ENCODE peak calls at places on chromosome X, in five cellular contexts. B, R, D, J and A are unnamed samples.
A peak's percentile ranks its signal among the peaks of the same experiment; 100 is the strongest.

GRCh38 chrX:21741378-21741777 is 16.5 kb downstream of the SMPX start:
- DNase-seq in B (no peak), J (no peak), D (no peak), R (no peak), A (no peak)

GRCh38 chrX:19728915-19729314 is 158.5 kb downstream of the SH3KBP1 start:
- DNase-seq in B (no peak), D (no peak), R (no peak), J (no peak), A (no peak)

GRCh38 chrX:45198706-45199105 is 2.0 kb downstream of the DIPK2B start:
- DNase-seq in B (no peak), D (no peak), R (no peak), J (no peak), A (no peak)

GRCh38 chrX:50903387-50904027 is 7.0 kb upstream of the BMP15 start:
- DNase-seq in R (no peak), J (peak; percentile 81), D (no peak), B (no peak), A (no peak)

GRCh38 chrX:29662101-29662500 is 553.3 kb upstream of the MAGEB2 start:
- DNase-seq in B (no peak), R (no peak), J (peak; percentile 61), D (no peak), A (no peak)

GRCh38 chrX:54921427-54922021 is 900 bp downstream of the TRO start:
- DNase-seq in J (no peak), D (peak; percentile 47), B (peak; percentile 51), R (no peak), A (peak; percentile 36)

GRCh38 chrX:37998586-37999267 is 7.6 kb upstream of the SYTL5 start:
- DNase-seq in J (no peak), B (peak; percentile 14), D (no peak), R (no peak), A (no peak)

GRCh38 chrX:51569561-51569960 is 49.2 kb downstream of the CENPVL3 start:
- DNase-seq in J (no peak), R (no peak), D (no peak), B (no peak), A (no peak)

GRCh38 chrX:109475174-109475891 is 6.6 kb downstream of the GUCY2F start:
- DNase-seq in R (no peak), B (peak; percentile 20), D (no peak), J (peak; percentile 55), A (no peak)

GRCh38 chrX:53481816-53482485 is 47.8 kb upstream of the HSD17B10 start:
- DNase-seq in R (peak; percentile 5), D (peak; percentile 66), J (peak; percentile 71), B (peak; percentile 27), A (peak; percentile 10)

GRCh38 chrX:150536455-150537116 is 31.8 kb upstream of the MTM1 start:
- DNase-seq in R (no peak), D (no peak), J (peak; percentile 25), B (no peak), A (no peak)

GRCh38 chrX:123731987-123732678 is 719 bp downstream of the THOC2 start:
- DNase-seq in D (peak; percentile 16), B (no peak), J (peak; percentile 52), R (no peak), A (no peak)

GRCh38 chrX:7552758-7553157 is 290.2 kb upstream of the VCX start:
- DNase-seq in R (no peak), J (no peak), B (no peak), D (no peak), A (no peak)

GRCh38 chrX:41946973-41947612 is 23.7 kb upstream of the CASK start:
- DNase-seq in R (no peak), D (no peak), B (no peak), J (no peak), A (no peak)